ENCODE peak calls at places on chromosomes 4 and X, in ten cellular contexts. Q is right lobe of liver, E is left ventricle myocardium inferior, N is AG09319, D is GM20000, Z is astrocyte of the spinal cord, R is fibroblast of villous mesenchyme, O is A549, P is cardiac muscle cell, V is tibial nerve. J is an unnamed sample.

GRCh38 chrX:111490683-111491082 is 20.8 kb upstream of the SERTM2 start:
- DNase-seq in Q (no peak), E (no peak), N (no peak), D (no peak), Z (no peak), R (peak; percentile 77), O (no peak), P (peak; percentile 15), V (no peak), J (no peak)

GRCh38 chr4:761086-761485 is 55.5 kb downstream of the PCGF3 start:
- DNase-seq in Q (no peak), E (no peak), N (no peak), D (no peak), Z (no peak), R (no peak), O (no peak), P (no peak), V (no peak), J (no peak)

GRCh38 chrX:153816821-153817220 is 13.5 kb downstream of the PDZD4 start:
- DNase-seq in Q (no peak), E (no peak), N (no peak), D (no peak), Z (no peak), R (no peak), O (no peak), P (no peak), V (no peak), J (no peak)

GRCh38 chr4:172726001-172726423 is 442.6 kb upstream of the GALNT7 start:
- DNase-seq in Q (peak; percentile 22), E (no peak), N (no peak), D (no peak), Z (no peak), R (no peak), O (peak; percentile 13), P (no peak), V (no peak), J (no peak)

GRCh38 chrX:154718607-154719006 is 32.3 kb downstream of the GAB3 start:
- DNase-seq in Q (no peak), E (no peak), N (no peak), D (no peak), Z (no peak), R (no peak), O (no peak), P (no peak), V (no peak), J (no peak)

GRCh38 chr4:10582059-10582686 is 102.4 kb downstream of the CLNK start:
- DNase-seq in Q (no peak), E (no peak), N (no peak), D (no peak), Z (peak; percentile 71), R (peak; percentile 56), O (peak; percentile 8), P (peak; percentile 60), V (peak; percentile 31), J (no peak)

GRCh38 chrX:14528629-14529287 is 578 bp upstream of the GLRA2 start:
- DNase-seq in Q (peak; percentile 39), E (peak; percentile 18), N (no peak), D (peak; percentile 12), Z (peak; percentile 62), R (peak; percentile 54), O (peak; percentile 8), P (peak; percentile 62), V (peak; percentile 15), J (peak; percentile 8)

GRCh38 chr4:16026155-16026761 is 57.6 kb downstream of the PROM1 start:
- DNase-seq in Q (no peak), E (no peak), N (no peak), D (peak; percentile 46), Z (peak; percentile 66), R (peak; percentile 78), O (peak; percentile 21), P (peak; percentile 74), V (no peak), J (peak; percentile 52)

GRCh38 chr4:20496078-20496477 is 204.2 kb upstream of the PACRGL start:
- DNase-seq in Q (no peak), E (no peak), N (no peak), D (no peak), Z (no peak), R (no peak), O (no peak), P (no peak), V (no peak), J (no peak)

GRCh38 chrX:30643313-30643821 is 9.9 kb upstream of the GK start:
- DNase-seq in Q (no peak), E (no peak), N (peak; percentile 30), D (no peak), Z (no peak), R (peak; percentile 91), O (no peak), P (no peak), V (no peak), J (no peak)

GRCh38 chrX:36431819-36432218 is 512.3 kb downstream of the CFAP47 start:
- DNase-seq in Q (no peak), E (no peak), N (no peak), D (no peak), Z (peak; percentile 72), R (peak; percentile 7), O (peak; percentile 4), P (no peak), V (no peak), J (no peak)

GRCh38 chrX:125895518-125895917 is 270.6 kb downstream of the DCAF12L2 start:
- DNase-seq in Q (no peak), E (no peak), N (no peak), D (no peak), Z (no peak), R (no peak), O (no peak), P (no peak), V (no peak), J (no peak)

GRCh38 chr4:144894525-144894924 is 203.5 kb downstream of the ANAPC10 start:
- DNase-seq in Q (no peak), E (no peak), N (no peak), D (no peak), Z (peak; percentile 94), R (peak; percentile 55), O (no peak), P (no peak), V (no peak), J (no peak)

GRCh38 chr4:181688416-181688815 is 554.8 kb upstream of the TENM3 start:
- DNase-seq in Q (no peak), E (no peak), N (no peak), D (no peak), Z (peak; percentile 86), R (no peak), O (no peak), P (no peak), V (no peak), J (no peak)

GRCh38 chr4:16775411-16776154 is 122.9 kb downstream of the LDB2 start:
- DNase-seq in Q (no peak), E (no peak), N (no peak), D (no peak), Z (no peak), R (no peak), O (no peak), P (no peak), V (no peak), J (no peak)

GRCh38 chr4:153781717-153782416 is 7.0 kb downstream of the SFRP2 start:
- DNase-seq in Q (no peak), E (no peak), N (peak; percentile 81), D (no peak), Z (peak; percentile 63), R (peak; percentile 73), O (no peak), P (no peak), V (no peak), J (no peak)

GRCh38 chrX:7100022-7100421 is 47.5 kb upstream of the STS start:
- DNase-seq in Q (no peak), E (no peak), N (no peak), D (no peak), Z (no peak), R (no peak), O (no peak), P (no peak), V (no peak), J (no peak)

GRCh38 chr4:80619070-80619674 is 283.6 kb downstream of the CFAP299 start:
- DNase-seq in Q (no peak), E (no peak), N (no peak), D (no peak), Z (no peak), R (no peak), O (no peak), P (no peak), V (no peak), J (no peak)
- TF ChIP-seq CTCF in Q (peak; percentile 51), E (no peak), N (peak; percentile 23), D (no peak), Z (peak; percentile 35), R (no peak), O (peak; percentile 8), P (peak; percentile 15), V (no peak), J (peak; percentile 32)

DNA sequence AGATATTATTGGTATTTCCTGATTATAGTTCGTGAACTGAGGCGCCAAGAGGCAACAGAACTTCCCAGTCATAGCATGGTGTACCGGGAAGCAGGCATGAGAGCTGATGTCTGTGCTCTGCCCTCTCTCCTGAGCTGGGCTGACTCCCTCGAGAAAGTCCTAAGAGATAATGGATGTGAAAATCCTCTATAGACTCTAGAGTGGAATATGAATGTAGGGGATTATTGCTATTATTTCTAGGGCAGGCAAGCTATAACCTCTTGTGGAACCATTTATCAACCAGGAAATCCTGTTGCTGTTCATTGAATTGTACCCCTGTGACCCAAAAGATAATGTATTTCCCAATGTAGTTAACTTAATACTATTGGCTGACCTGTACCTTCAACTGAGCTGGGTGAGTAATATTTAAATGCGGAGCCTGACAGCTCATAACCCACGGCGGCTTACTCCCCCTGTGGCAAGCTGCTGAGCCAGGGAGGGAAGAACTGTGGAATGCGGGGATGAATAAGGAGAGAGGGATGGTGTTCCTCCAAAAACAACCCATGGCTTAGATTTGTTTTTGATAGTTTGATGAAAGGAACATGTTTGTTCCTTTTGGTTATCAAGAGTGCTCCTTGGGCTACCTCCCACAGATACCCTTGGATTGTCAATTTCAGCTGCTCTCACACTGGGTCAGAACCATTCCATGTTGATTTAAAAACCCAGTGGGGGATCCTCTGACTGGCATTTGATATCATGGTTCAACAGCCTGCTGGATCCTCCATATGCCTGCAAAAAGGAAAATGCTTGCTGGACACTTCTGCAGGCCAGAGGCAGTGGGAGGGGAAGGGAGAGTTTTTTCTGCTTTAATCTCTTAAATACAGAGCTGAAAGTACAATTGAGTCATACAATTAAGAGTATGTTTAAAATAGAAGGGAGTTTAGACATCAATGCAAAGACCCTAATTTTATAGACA is 339.0 kb upstream of the BOD1L1 start:
- DNase-seq in Q (no peak), E (no peak), N (no peak), D (no peak), Z (peak; percentile 77), R (peak; percentile 75), O (no peak), P (no peak), V (no peak), J (no peak)
- TF ChIP-seq CTCF in Q (no peak), E (no peak), N (peak; percentile 16), D (no peak), Z (peak; percentile 22), R (peak; percentile 18), O (no peak), P (peak; percentile 39), V (no peak), J (no peak)

GRCh38 chrX:149845385-149845784 is 35.6 kb upstream of the MAGEA8 start:
- DNase-seq in Q (no peak), E (no peak), N (no peak), D (no peak), Z (no peak), R (no peak), O (no peak), P (no peak), V (no peak), J (no peak)
- TF ChIP-seq CTCF in Q (no peak), E (no peak), N (no peak), D (no peak), Z (no peak), R (no peak), O (no peak), P (no peak), V (no peak), J (no peak)

GRCh38 chr4:19406789-19407188 is 844.9 kb upstream of the SLIT2 start:
- DNase-seq in Q (no peak), E (no peak), N (no peak), D (no peak), Z (no peak), R (no peak), O (no peak), P (no peak), V (no peak), J (no peak)
- TF ChIP-seq CTCF in Q (no peak), E (no peak), N (no peak), D (no peak), Z (no peak), R (no peak), O (no peak), P (no peak), V (no peak), J (no peak)